ENCODE peak calls at places on chromosomes 3 and 15, in nine cellular contexts. One of them, this sample, is unnamed.

GRCh38 chr15:70217246-70218160 is 119.8 kb upstream of the TLE3 start:
- DNase-seq in cardiac muscle cell: no peak
- DNase-seq in stimulated activated CD4-positive, alpha-beta T cell treated with anti-CD3 and anti-CD28 coated beads, Interleukin-2, amount 100 ng/mL, for 48 hours: no peak
- DNase-seq in tibial nerve: no peak
- DNase-seq in sigmoid colon: no peak
- DNase-seq in central memory CD4-positive, alpha-beta T cell: no peak
- DNase-seq in CD8-positive, alpha-beta T cell: no peak
- DNase-seq in mesendoderm: no peak
- DNase-seq in SJCRH30: no peak
- DNase-seq in this sample: no peak

GRCh38 chr15:40052604-40053003 is 13.6 kb upstream of the SRP14 start:
- DNase-seq in cardiac muscle cell: no peak
- DNase-seq in stimulated activated CD4-positive, alpha-beta T cell treated with anti-CD3 and anti-CD28 coated beads, Interleukin-2, amount 100 ng/mL, for 48 hours: no peak
- DNase-seq in tibial nerve: no peak
- DNase-seq in sigmoid colon: peak; percentile 26
- DNase-seq in central memory CD4-positive, alpha-beta T cell: no peak
- DNase-seq in CD8-positive, alpha-beta T cell: no peak
- DNase-seq in mesendoderm: no peak
- DNase-seq in SJCRH30: no peak
- DNase-seq in this sample: no peak

GRCh38 chr3:173096994-173097785 is 43.8 kb downstream of the SPATA16 start:
- DNase-seq in cardiac muscle cell: peak; percentile 17
- DNase-seq in stimulated activated CD4-positive, alpha-beta T cell treated with anti-CD3 and anti-CD28 coated beads, Interleukin-2, amount 100 ng/mL, for 48 hours: no peak
- DNase-seq in tibial nerve: no peak
- DNase-seq in sigmoid colon: no peak
- DNase-seq in central memory CD4-positive, alpha-beta T cell: no peak
- DNase-seq in CD8-positive, alpha-beta T cell: no peak
- DNase-seq in mesendoderm: no peak
- DNase-seq in SJCRH30: no peak
- DNase-seq in this sample: no peak

GRCh38 chr3:186287723-186288122 is 74.3 kb downstream of the DGKG start:
- DNase-seq in cardiac muscle cell: peak; percentile 85
- DNase-seq in stimulated activated CD4-positive, alpha-beta T cell treated with anti-CD3 and anti-CD28 coated beads, Interleukin-2, amount 100 ng/mL, for 48 hours: no peak
- DNase-seq in tibial nerve: no peak
- DNase-seq in sigmoid colon: no peak
- DNase-seq in central memory CD4-positive, alpha-beta T cell: no peak
- DNase-seq in CD8-positive, alpha-beta T cell: no peak
- DNase-seq in mesendoderm: no peak
- DNase-seq in SJCRH30: no peak
- DNase-seq in this sample: no peak

GRCh38 chr15:78811124-78811824 is at the start of gene ADAMTS7:
- DNase-seq in cardiac muscle cell: peak; percentile 88
- DNase-seq in stimulated activated CD4-positive, alpha-beta T cell treated with anti-CD3 and anti-CD28 coated beads, Interleukin-2, amount 100 ng/mL, for 48 hours: peak; percentile 42
- DNase-seq in tibial nerve: peak; percentile 42
- DNase-seq in sigmoid colon: peak; percentile 88
- DNase-seq in central memory CD4-positive, alpha-beta T cell: peak; percentile 10
- DNase-seq in CD8-positive, alpha-beta T cell: peak; percentile 12
- DNase-seq in mesendoderm: peak; percentile 86
- DNase-seq in SJCRH30: peak; percentile 77
- DNase-seq in this sample: peak; percentile 77

GRCh38 chr3:107421170-107421792 is 44.0 kb downstream of the CCDC54 start:
- DNase-seq in cardiac muscle cell: peak; percentile 85
- DNase-seq in stimulated activated CD4-positive, alpha-beta T cell treated with anti-CD3 and anti-CD28 coated beads, Interleukin-2, amount 100 ng/mL, for 48 hours: no peak
- DNase-seq in tibial nerve: peak; percentile 14
- DNase-seq in sigmoid colon: no peak
- DNase-seq in central memory CD4-positive, alpha-beta T cell: peak; percentile 29
- DNase-seq in CD8-positive, alpha-beta T cell: no peak
- DNase-seq in mesendoderm: peak; percentile 81
- DNase-seq in SJCRH30: peak; percentile 26
- DNase-seq in this sample: no peak

GRCh38 chr3:9056581-9056980 is 93.3 kb upstream of the RAD18 start:
- DNase-seq in cardiac muscle cell: no peak
- DNase-seq in stimulated activated CD4-positive, alpha-beta T cell treated with anti-CD3 and anti-CD28 coated beads, Interleukin-2, amount 100 ng/mL, for 48 hours: no peak
- DNase-seq in tibial nerve: no peak
- DNase-seq in sigmoid colon: peak; percentile 9
- DNase-seq in central memory CD4-positive, alpha-beta T cell: no peak
- DNase-seq in CD8-positive, alpha-beta T cell: no peak
- DNase-seq in mesendoderm: no peak
- DNase-seq in SJCRH30: no peak
- DNase-seq in this sample: no peak

GRCh38 chr3:187968883-187969580 is 184.9 kb upstream of the LPP start:
- DNase-seq in cardiac muscle cell: peak; percentile 74
- DNase-seq in stimulated activated CD4-positive, alpha-beta T cell treated with anti-CD3 and anti-CD28 coated beads, Interleukin-2, amount 100 ng/mL, for 48 hours: no peak
- DNase-seq in tibial nerve: peak; percentile 61
- DNase-seq in sigmoid colon: no peak
- DNase-seq in central memory CD4-positive, alpha-beta T cell: no peak
- DNase-seq in CD8-positive, alpha-beta T cell: no peak
- DNase-seq in mesendoderm: no peak
- DNase-seq in SJCRH30: no peak
- DNase-seq in this sample: peak; percentile 43

GRCh38 chr3:13346481-13347389 is 73.4 kb downstream of the NUP210 start:
- DNase-seq in cardiac muscle cell: no peak
- DNase-seq in stimulated activated CD4-positive, alpha-beta T cell treated with anti-CD3 and anti-CD28 coated beads, Interleukin-2, amount 100 ng/mL, for 48 hours: peak; percentile 57
- DNase-seq in tibial nerve: peak; percentile 5
- DNase-seq in sigmoid colon: no peak
- DNase-seq in central memory CD4-positive, alpha-beta T cell: peak; percentile 82
- DNase-seq in CD8-positive, alpha-beta T cell: peak; percentile 53
- DNase-seq in mesendoderm: peak; percentile 91
- DNase-seq in SJCRH30: peak; percentile 77
- DNase-seq in this sample: peak; percentile 45

GRCh38 chr3:64687381-64687780 is 419 bp downstream of the ADAMTS9 start:
- DNase-seq in cardiac muscle cell: no peak
- DNase-seq in stimulated activated CD4-positive, alpha-beta T cell treated with anti-CD3 and anti-CD28 coated beads, Interleukin-2, amount 100 ng/mL, for 48 hours: no peak
- DNase-seq in tibial nerve: no peak
- DNase-seq in sigmoid colon: no peak
- DNase-seq in central memory CD4-positive, alpha-beta T cell: no peak
- DNase-seq in CD8-positive, alpha-beta T cell: no peak
- DNase-seq in mesendoderm: no peak
- DNase-seq in SJCRH30: no peak
- DNase-seq in this sample: peak; percentile 71

GRCh38 chr15:88491158-88491557 is 23.6 kb downstream of the MRPS11 start:
- DNase-seq in cardiac muscle cell: no peak
- DNase-seq in stimulated activated CD4-positive, alpha-beta T cell treated with anti-CD3 and anti-CD28 coated beads, Interleukin-2, amount 100 ng/mL, for 48 hours: no peak
- DNase-seq in tibial nerve: no peak
- DNase-seq in sigmoid colon: no peak
- DNase-seq in central memory CD4-positive, alpha-beta T cell: no peak
- DNase-seq in CD8-positive, alpha-beta T cell: no peak
- DNase-seq in mesendoderm: no peak
- DNase-seq in SJCRH30: no peak
- DNase-seq in this sample: no peak

GRCh38 chr3:42526616-42527367 is 24.3 kb downstream of the VIPR1 start:
- DNase-seq in cardiac muscle cell: no peak
- DNase-seq in stimulated activated CD4-positive, alpha-beta T cell treated with anti-CD3 and anti-CD28 coated beads, Interleukin-2, amount 100 ng/mL, for 48 hours: no peak
- DNase-seq in tibial nerve: no peak
- DNase-seq in sigmoid colon: no peak
- DNase-seq in central memory CD4-positive, alpha-beta T cell: peak; percentile 41
- DNase-seq in CD8-positive, alpha-beta T cell: no peak
- DNase-seq in mesendoderm: no peak
- DNase-seq in SJCRH30: no peak
- DNase-seq in this sample: no peak

GRCh38 chr3:46928297-46928696 is 48.2 kb downstream of the CCDC12 start:
- DNase-seq in cardiac muscle cell: no peak
- DNase-seq in stimulated activated CD4-positive, alpha-beta T cell treated with anti-CD3 and anti-CD28 coated beads, Interleukin-2, amount 100 ng/mL, for 48 hours: no peak
- DNase-seq in tibial nerve: no peak
- DNase-seq in sigmoid colon: no peak
- DNase-seq in central memory CD4-positive, alpha-beta T cell: peak; percentile 24
- DNase-seq in CD8-positive, alpha-beta T cell: no peak
- DNase-seq in mesendoderm: no peak
- DNase-seq in SJCRH30: no peak
- DNase-seq in this sample: no peak

GRCh38 chr3:186915808-186916796 is 14.2 kb upstream of the ST6GAL1 start:
- DNase-seq in cardiac muscle cell: no peak
- DNase-seq in stimulated activated CD4-positive, alpha-beta T cell treated with anti-CD3 and anti-CD28 coated beads, Interleukin-2, amount 100 ng/mL, for 48 hours: no peak
- DNase-seq in tibial nerve: no peak
- DNase-seq in sigmoid colon: no peak
- DNase-seq in central memory CD4-positive, alpha-beta T cell: peak; percentile 4
- DNase-seq in CD8-positive, alpha-beta T cell: no peak
- DNase-seq in mesendoderm: peak; percentile 56
- DNase-seq in SJCRH30: no peak
- DNase-seq in this sample: no peak

GRCh38 chr3:183822631-183823030 is 2.7 kb downstream of the MAP6D1 start:
- DNase-seq in cardiac muscle cell: no peak
- DNase-seq in stimulated activated CD4-positive, alpha-beta T cell treated with anti-CD3 and anti-CD28 coated beads, Interleukin-2, amount 100 ng/mL, for 48 hours: no peak
- DNase-seq in tibial nerve: no peak
- DNase-seq in sigmoid colon: no peak
- DNase-seq in central memory CD4-positive, alpha-beta T cell: no peak
- DNase-seq in CD8-positive, alpha-beta T cell: no peak
- DNase-seq in mesendoderm: peak; percentile 60
- DNase-seq in SJCRH30: no peak
- DNase-seq in this sample: no peak

GRCh38 chr15:26065723-26066122 is 202.6 kb upstream of the ATP10A start:
- DNase-seq in cardiac muscle cell: no peak
- DNase-seq in stimulated activated CD4-positive, alpha-beta T cell treated with anti-CD3 and anti-CD28 coated beads, Interleukin-2, amount 100 ng/mL, for 48 hours: no peak
- DNase-seq in tibial nerve: no peak
- DNase-seq in sigmoid colon: no peak
- DNase-seq in central memory CD4-positive, alpha-beta T cell: no peak
- DNase-seq in CD8-positive, alpha-beta T cell: no peak
- DNase-seq in mesendoderm: peak; percentile 64
- DNase-seq in SJCRH30: no peak
- DNase-seq in this sample: no peak

GRCh38 chr15:48437178-48437577 is 105.9 kb downstream of the DUT start:
- DNase-seq in cardiac muscle cell: peak; percentile 61
- DNase-seq in stimulated activated CD4-positive, alpha-beta T cell treated with anti-CD3 and anti-CD28 coated beads, Interleukin-2, amount 100 ng/mL, for 48 hours: no peak
- DNase-seq in tibial nerve: no peak
- DNase-seq in sigmoid colon: no peak
- DNase-seq in central memory CD4-positive, alpha-beta T cell: no peak
- DNase-seq in CD8-positive, alpha-beta T cell: no peak
- DNase-seq in mesendoderm: no peak
- DNase-seq in SJCRH30: no peak
- DNase-seq in this sample: no peak

GRCh38 chr3:58508437-58508836 is 16.5 kb downstream of the KCTD6 start:
- DNase-seq in cardiac muscle cell: no peak
- DNase-seq in stimulated activated CD4-positive, alpha-beta T cell treated with anti-CD3 and anti-CD28 coated beads, Interleukin-2, amount 100 ng/mL, for 48 hours: no peak
- DNase-seq in tibial nerve: no peak
- DNase-seq in sigmoid colon: no peak
- DNase-seq in central memory CD4-positive, alpha-beta T cell: no peak
- DNase-seq in CD8-positive, alpha-beta T cell: no peak
- DNase-seq in mesendoderm: no peak
- DNase-seq in SJCRH30: no peak
- DNase-seq in this sample: no peak

GRCh38 chr15:42493694-42494093 is 1.7 kb upstream of the SNAP23 start:
- DNase-seq in cardiac muscle cell: no peak
- DNase-seq in stimulated activated CD4-positive, alpha-beta T cell treated with anti-CD3 and anti-CD28 coated beads, Interleukin-2, amount 100 ng/mL, for 48 hours: no peak
- DNase-seq in tibial nerve: no peak
- DNase-seq in sigmoid colon: no peak
- DNase-seq in central memory CD4-positive, alpha-beta T cell: no peak
- DNase-seq in CD8-positive, alpha-beta T cell: no peak
- DNase-seq in mesendoderm: no peak
- DNase-seq in SJCRH30: no peak
- DNase-seq in this sample: no peak

GRCh38 chr3:134232146-134232545 is 18.5 kb downstream of the RYK start:
- DNase-seq in cardiac muscle cell: peak; percentile 37
- DNase-seq in stimulated activated CD4-positive, alpha-beta T cell treated with anti-CD3 and anti-CD28 coated beads, Interleukin-2, amount 100 ng/mL, for 48 hours: no peak
- DNase-seq in tibial nerve: no peak
- DNase-seq in sigmoid colon: no peak
- DNase-seq in central memory CD4-positive, alpha-beta T cell: no peak
- DNase-seq in CD8-positive, alpha-beta T cell: no peak
- DNase-seq in mesendoderm: no peak
- DNase-seq in SJCRH30: no peak
- DNase-seq in this sample: no peak

GRCh38 chr3:9207076-9207763 is 42.2 kb downstream of the SRGAP3 start:
- DNase-seq in cardiac muscle cell: no peak
- DNase-seq in stimulated activated CD4-positive, alpha-beta T cell treated with anti-CD3 and anti-CD28 coated beads, Interleukin-2, amount 100 ng/mL, for 48 hours: no peak
- DNase-seq in tibial nerve: no peak
- DNase-seq in sigmoid colon: peak; percentile 0
- DNase-seq in central memory CD4-positive, alpha-beta T cell: no peak
- DNase-seq in CD8-positive, alpha-beta T cell: no peak
- DNase-seq in mesendoderm: no peak
- DNase-seq in SJCRH30: no peak
- DNase-seq in this sample: no peak

GRCh38 chr15:43955140-43955539 is 128.3 kb downstream of the WDR76 start:
- DNase-seq in cardiac muscle cell: no peak
- DNase-seq in stimulated activated CD4-positive, alpha-beta T cell treated with anti-CD3 and anti-CD28 coated beads, Interleukin-2, amount 100 ng/mL, for 48 hours: no peak
- DNase-seq in tibial nerve: no peak
- DNase-seq in sigmoid colon: no peak
- DNase-seq in central memory CD4-positive, alpha-beta T cell: no peak
- DNase-seq in CD8-positive, alpha-beta T cell: no peak
- DNase-seq in mesendoderm: no peak
- DNase-seq in SJCRH30: no peak
- DNase-seq in this sample: no peak

GRCh38 chr3:94349310-94349848 is 286.5 kb downstream of the NSUN3 start:
- DNase-seq in cardiac muscle cell: no peak
- DNase-seq in stimulated activated CD4-positive, alpha-beta T cell treated with anti-CD3 and anti-CD28 coated beads, Interleukin-2, amount 100 ng/mL, for 48 hours: no peak
- DNase-seq in tibial nerve: no peak
- DNase-seq in sigmoid colon: no peak
- DNase-seq in central memory CD4-positive, alpha-beta T cell: no peak
- DNase-seq in CD8-positive, alpha-beta T cell: no peak
- DNase-seq in mesendoderm: peak; percentile 57
- DNase-seq in SJCRH30: no peak
- DNase-seq in this sample: no peak

GRCh38 chr3:160130950-160131349 is 94.3 kb upstream of the C3orf80 start:
- DNase-seq in cardiac muscle cell: peak; percentile 67
- DNase-seq in stimulated activated CD4-positive, alpha-beta T cell treated with anti-CD3 and anti-CD28 coated beads, Interleukin-2, amount 100 ng/mL, for 48 hours: no peak
- DNase-seq in tibial nerve: no peak
- DNase-seq in sigmoid colon: no peak
- DNase-seq in central memory CD4-positive, alpha-beta T cell: no peak
- DNase-seq in CD8-positive, alpha-beta T cell: no peak
- DNase-seq in mesendoderm: no peak
- DNase-seq in SJCRH30: no peak
- DNase-seq in this sample: no peak

GRCh38 chr3:119643094-119643493 is 17.3 kb downstream of the POPDC2 start:
- DNase-seq in cardiac muscle cell: peak; percentile 44
- DNase-seq in stimulated activated CD4-positive, alpha-beta T cell treated with anti-CD3 and anti-CD28 coated beads, Interleukin-2, amount 100 ng/mL, for 48 hours: no peak
- DNase-seq in tibial nerve: no peak
- DNase-seq in sigmoid colon: no peak
- DNase-seq in central memory CD4-positive, alpha-beta T cell: no peak
- DNase-seq in CD8-positive, alpha-beta T cell: no peak
- DNase-seq in mesendoderm: no peak
- DNase-seq in SJCRH30: peak; percentile 21
- DNase-seq in this sample: no peak

GRCh38 chr15:66733976-66734375 is 31.9 kb downstream of the SMAD6 start:
- DNase-seq in cardiac muscle cell: no peak
- DNase-seq in stimulated activated CD4-positive, alpha-beta T cell treated with anti-CD3 and anti-CD28 coated beads, Interleukin-2, amount 100 ng/mL, for 48 hours: no peak
- DNase-seq in tibial nerve: peak; percentile 47
- DNase-seq in sigmoid colon: peak; percentile 65
- DNase-seq in central memory CD4-positive, alpha-beta T cell: no peak
- DNase-seq in CD8-positive, alpha-beta T cell: no peak
- DNase-seq in mesendoderm: no peak
- DNase-seq in SJCRH30: no peak
- DNase-seq in this sample: no peak

GRCh38 chr3:33315826-33316225 is 38.6 kb downstream of the FBXL2 start:
- DNase-seq in cardiac muscle cell: peak; percentile 65
- DNase-seq in stimulated activated CD4-positive, alpha-beta T cell treated with anti-CD3 and anti-CD28 coated beads, Interleukin-2, amount 100 ng/mL, for 48 hours: no peak
- DNase-seq in tibial nerve: no peak
- DNase-seq in sigmoid colon: no peak
- DNase-seq in central memory CD4-positive, alpha-beta T cell: no peak
- DNase-seq in CD8-positive, alpha-beta T cell: no peak
- DNase-seq in mesendoderm: no peak
- DNase-seq in SJCRH30: no peak
- DNase-seq in this sample: no peak